ENCODE peak calls at places on chromosomes 11 and 22, in seven cellular contexts. U is M059J, O is anterior cingulate cortex, Y is amniotic epithelial cell, A is HuH-7, G is HT1080, T is HEK293T. X is an unnamed sample.

GRCh38 chr11:85406841-85407240 is 220.3 kb downstream of the DLG2 start:
- DNase-seq in U (no peak), O (no peak), Y (no peak), A (no peak), G (no peak), T (no peak), X (no peak)

GRCh38 chr22:17381237-17381913 is 12.1 kb downstream of the CECR2 start:
- DNase-seq in U (no peak), O (no peak), Y (no peak), A (peak), G (no peak), T (no peak), X (no peak)

GRCh38 chr22:39312410-39312809 is 7.0 kb downstream of the RPL3 start:
- DNase-seq in U (peak), O (no peak), Y (no peak), A (no peak), G (no peak), T (no peak), X (no peak)

GRCh38 chr11:27711725-27712124 is 11.5 kb upstream of the BDNF start:
- DNase-seq in U (no peak), O (no peak), Y (peak), A (no peak), G (no peak), T (no peak), X (no peak)

GRCh38 chr11:75429902-75430691 is 2.9 kb downstream of the KLHL35 start:
- DNase-seq in U (peak), O (peak), Y (peak), A (no peak), G (no peak), T (no peak), X (peak)

GRCh38 chr11:132925825-132926469 is 606.4 kb downstream of the OPCML start:
- DNase-seq in U (no peak), O (no peak), Y (no peak), A (no peak), G (no peak), T (no peak), X (no peak)

GRCh38 chr11:111604392-111605009 is 2.3 kb downstream of the SIK2 start:
- DNase-seq in U (peak), O (no peak), Y (peak), A (peak), G (peak), T (peak), X (no peak)

GRCh38 chr11:99370557-99371200 is 349.9 kb downstream of the CNTN5 start:
- DNase-seq in U (peak), O (peak), Y (peak), A (no peak), G (peak), T (peak), X (peak)

GRCh38 chr11:444397-445144 is 2.8 kb upstream of the ANO9 start:
- DNase-seq in U (no peak), O (no peak), Y (peak), A (no peak), G (no peak), T (no peak), X (peak)

GRCh38 chr11:120186799-120187591 is 23.8 kb upstream of the OAF start:
- DNase-seq in U (no peak), O (no peak), Y (no peak), A (no peak), G (peak), T (no peak), X (no peak)

GRCh38 chr22:22013559-22014284 is 31.1 kb upstream of the TOP3B start:
- DNase-seq in U (no peak), O (no peak), Y (no peak), A (no peak), G (no peak), T (no peak), X (no peak)

GRCh38 chr22:36430863-36431262 is 43.1 kb upstream of the MYH9 start:
- DNase-seq in U (peak), O (no peak), Y (no peak), A (no peak), G (peak), T (no peak), X (no peak)

GRCh38 chr11:2933376-2934056 is 4.3 kb upstream of the PHLDA2 start:
- DNase-seq in U (peak), O (no peak), Y (peak), A (no peak), G (peak), T (no peak), X (peak)

GRCh38 chr22:46533434-46533833 is 4.0 kb downstream of the CELSR1 start:
- DNase-seq in U (no peak), O (no peak), Y (no peak), A (no peak), G (no peak), T (no peak), X (no peak)

GRCh38 chr11:119803139-119803538 is 74.1 kb upstream of the NECTIN1 start:
- DNase-seq in U (no peak), O (no peak), Y (no peak), A (no peak), G (no peak), T (no peak), X (no peak)

GRCh38 chr22:39872548-39872947 is 21.0 kb downstream of the ENTHD1 start:
- DNase-seq in U (no peak), O (no peak), Y (no peak), A (no peak), G (no peak), T (no peak), X (no peak)

GRCh38 chr11:93639548-93639947 is 21.9 kb upstream of the CEP295 start:
- DNase-seq in U (no peak), O (no peak), Y (peak), A (no peak), G (no peak), T (no peak), X (no peak)

GRCh38 chr22:30945653-30946052 is 22.9 kb downstream of the MORC2 start:
- DNase-seq in U (no peak), O (no peak), Y (no peak), A (no peak), G (no peak), T (no peak), X (no peak)

GRCh38 chr22:46830841-46831240 is 68.4 kb downstream of the TBC1D22A start:
- DNase-seq in U (peak), O (no peak), Y (no peak), A (no peak), G (no peak), T (no peak), X (peak)

GRCh38 chr22:26534874-26535470 is 22.7 kb upstream of the TFIP11 start:
- DNase-seq in U (no peak), O (no peak), Y (no peak), A (no peak), G (no peak), T (no peak), X (no peak)

GRCh38 chr11:17538054-17538453 is 6.2 kb downstream of the USH1C start:
- DNase-seq in U (no peak), O (no peak), Y (no peak), A (no peak), G (no peak), T (no peak), X (no peak)

GRCh38 chr22:41620646-41621098 is at the start of gene DESI1:
- DNase-seq in U (no peak), O (no peak), Y (no peak), A (peak), G (peak), T (peak), X (peak)

GRCh38 chr11:112281776-112282175 is 21.1 kb upstream of the PLET1 start:
- DNase-seq in U (no peak), O (no peak), Y (no peak), A (no peak), G (no peak), T (no peak), X (no peak)

GRCh38 chr11:905952-906351 is 4.7 kb downstream of the CHID1 start:
- DNase-seq in U (no peak), O (no peak), Y (no peak), A (no peak), G (no peak), T (no peak), X (no peak)